ENCODE peak calls at places on chromosome 11, in nine cellular contexts. T, M, L, Q, R, X, J, G and U are unnamed samples.

GRCh38 chr11:8025123-8025522 is 38.0 kb downstream of the EIF3F start:
- DNase-seq in T (no peak), M (no peak), L (peak; percentile 15), Q (no peak), R (no peak), X (no peak), J (no peak), G (no peak), U (no peak)

GRCh38 chr11:117478126-117478856 is 150.6 kb downstream of the CEP164 start:
- DNase-seq in T (no peak), M (no peak), L (peak; percentile 28), Q (no peak), R (no peak), X (no peak), J (no peak), G (no peak), U (no peak)

GRCh38 chr11:65314501-65315203 is at the start of gene CDC42EP2:
- DNase-seq in T (peak; percentile 76), M (no peak), L (peak; percentile 92), Q (peak; percentile 86), R (peak; percentile 90), X (peak; percentile 87), J (peak; percentile 81), G (peak; percentile 95), U (peak; percentile 61)

GRCh38 chr11:96393753-96394348 is 4.0 kb downstream of the JRKL start:
- DNase-seq in T (peak; percentile 66), M (peak; percentile 32), L (no peak), Q (peak; percentile 24), R (no peak), X (peak; percentile 68), J (no peak), G (no peak), U (peak; percentile 13)

GRCh38 chr11:59753650-59754493 is 1.3 kb upstream of the STX3 start:
- DNase-seq in T (peak; percentile 73), M (peak; percentile 33), L (peak; percentile 95), Q (peak; percentile 69), R (peak; percentile 85), X (peak; percentile 88), J (peak; percentile 81), G (peak; percentile 91), U (peak; percentile 78)

GRCh38 chr11:95404370-95404769 is 173.4 kb upstream of the SESN3 start:
- DNase-seq in T (no peak), M (no peak), L (no peak), Q (no peak), R (no peak), X (no peak), J (no peak), G (no peak), U (no peak)

GRCh38 chr11:2808850-2809847 is 76.4 kb downstream of the CDKN1C start:
- DNase-seq in T (peak; percentile 14), M (no peak), L (no peak), Q (no peak), R (peak; percentile 10), X (no peak), J (peak; percentile 13), G (no peak), U (no peak)

GRCh38 chr11:29024386-29024785 is 916.2 kb downstream of the METTL15 start:
- DNase-seq in T (peak; percentile 11), M (no peak), L (no peak), Q (no peak), R (no peak), X (no peak), J (no peak), G (no peak), U (no peak)

GRCh38 chr11:57588038-57588710 is 9.3 kb upstream of the SERPING1 start:
- DNase-seq in T (no peak), M (no peak), L (no peak), Q (no peak), R (no peak), X (no peak), J (no peak), G (peak; percentile 16), U (peak; percentile 47)

GRCh38 chr11:46249103-46249942 is 28.1 kb upstream of the CREB3L1 start:
- DNase-seq in T (peak; percentile 77), M (no peak), L (no peak), Q (no peak), R (no peak), X (no peak), J (no peak), G (no peak), U (no peak)

GRCh38 chr11:46681814-46682213 is 18.6 kb downstream of the ARHGAP1 start:
- DNase-seq in T (no peak), M (no peak), L (no peak), Q (no peak), R (no peak), X (no peak), J (no peak), G (no peak), U (no peak)

GRCh38 chr11:2687782-2688191 is 12.0 kb downstream of the KCNQ1OT1 start:
- DNase-seq in T (no peak), M (no peak), L (no peak), Q (no peak), R (no peak), X (peak; percentile 49), J (no peak), G (peak; percentile 62), U (no peak)

GRCh38 chr11:269146-269890 is 8.9 kb upstream of the NLRP6 start:
- DNase-seq in T (peak; percentile 10), M (no peak), L (peak; percentile 23), Q (no peak), R (no peak), X (peak; percentile 18), J (no peak), G (peak; percentile 60), U (peak; percentile 96)

GRCh38 chr11:109526061-109526460 is 104.1 kb downstream of the C11orf87 start:
- DNase-seq in T (no peak), M (no peak), L (no peak), Q (no peak), R (no peak), X (no peak), J (no peak), G (no peak), U (no peak)

GRCh38 chr11:63999349-64000025 is 13.2 kb downstream of the OTUB1 start:
- DNase-seq in T (peak; percentile 70), M (no peak), L (peak; percentile 79), Q (peak; percentile 59), R (peak; percentile 54), X (peak; percentile 84), J (no peak), G (peak; percentile 77), U (no peak)
- H3K4me3 ChIP-seq in T (peak overlapping the region; percentile 2), M (no peak overlapping the region), L (peak overlapping the region; percentile 30), Q (peak overlapping the region; percentile 23), R (peak overlapping the region; percentile 53), X (peak overlapping the region; percentile 64), J (no peak overlapping the region), G (peak overlapping the region; percentile 5), U (no peak overlapping the region)

DNA sequence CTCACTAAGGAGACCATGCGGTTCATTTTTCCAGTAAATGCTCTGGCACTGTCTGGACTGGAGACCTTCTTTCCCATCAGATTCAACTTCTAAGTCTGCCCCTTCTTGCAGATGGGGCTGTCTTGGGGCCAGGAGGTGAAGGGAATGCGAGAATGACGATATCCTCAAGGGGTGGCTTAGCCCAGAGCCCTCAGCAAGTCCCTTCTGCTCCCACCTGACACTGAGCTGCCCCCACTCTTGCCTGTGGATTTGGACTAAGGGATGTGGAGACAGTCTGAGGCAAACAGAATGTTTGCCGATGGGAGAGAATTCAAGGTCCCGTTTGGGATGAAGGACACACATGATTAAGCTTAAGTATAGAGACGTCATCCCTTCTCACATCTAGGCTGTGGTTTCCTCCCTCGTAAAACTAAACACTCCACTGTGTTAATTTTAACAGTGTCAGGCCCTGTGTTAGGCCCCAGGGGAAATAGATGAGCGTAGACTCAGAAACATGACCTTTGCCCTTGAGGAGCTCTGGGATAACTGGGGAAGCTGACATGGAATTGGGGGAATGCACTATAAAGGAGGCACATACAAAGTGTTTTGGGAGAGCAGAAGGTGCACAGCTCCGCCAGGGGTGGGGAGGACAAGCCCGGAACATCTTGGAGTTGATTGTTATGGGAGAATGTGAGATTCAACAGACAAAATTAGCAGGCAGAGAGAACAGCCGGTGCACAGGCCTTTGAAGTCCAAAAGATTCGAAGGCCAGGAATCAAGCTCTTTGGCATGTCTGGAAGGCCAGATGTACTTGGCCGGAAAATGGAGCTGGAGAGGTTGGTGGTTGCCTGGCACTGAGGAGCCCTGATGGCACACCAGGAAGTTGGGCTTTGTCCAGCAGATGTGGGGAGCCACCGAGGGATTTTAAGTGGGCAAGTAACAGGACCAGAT is 71.6 kb downstream of the ST3GAL4 start:
- DNase-seq in T (no peak), M (no peak), L (no peak), Q (no peak), R (no peak), X (no peak), J (no peak), G (no peak), U (no peak)
- H3K4me3 ChIP-seq in T (no peak overlapping the region), M (no peak overlapping the region), L (no peak overlapping the region), Q (no peak overlapping the region), R (no peak overlapping the region), X (no peak overlapping the region), J (no peak overlapping the region), G (no peak overlapping the region), U (no peak overlapping the region)

DNA sequence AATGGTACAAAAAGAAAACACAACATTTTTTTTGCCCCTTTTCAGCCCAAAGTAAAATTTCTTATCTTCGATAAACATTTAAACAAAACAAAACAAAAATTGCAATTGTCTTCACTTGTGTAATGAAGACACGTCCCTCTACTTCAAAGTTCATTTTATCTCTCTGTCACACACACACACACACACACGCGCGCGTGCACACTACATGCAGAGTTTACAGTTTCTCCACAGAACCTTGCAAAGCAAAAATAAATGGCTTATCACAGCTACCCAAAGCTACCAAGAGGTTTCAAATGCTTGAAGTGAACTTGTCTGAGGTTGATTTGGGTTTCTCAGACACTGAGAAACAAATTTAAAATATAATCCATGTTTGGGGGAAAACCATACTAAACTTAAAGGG is 72.3 kb downstream of the ETS1 start:
- DNase-seq in T (peak; percentile 20), M (no peak), L (no peak), Q (no peak), R (no peak), X (no peak), J (no peak), G (no peak), U (no peak)
- H3K4me3 ChIP-seq in T (no peak overlapping the region), M (no peak overlapping the region), L (no peak overlapping the region), Q (no peak overlapping the region), R (peak overlapping the region; percentile 88), X (no peak overlapping the region), J (no peak overlapping the region), G (no peak overlapping the region), U (no peak overlapping the region)

GRCh38 chr11:35951659-35952058 is 7.8 kb downstream of the LDLRAD3 start:
- DNase-seq in T (peak; percentile 55), M (no peak), L (no peak), Q (no peak), R (no peak), X (no peak), J (no peak), G (no peak), U (no peak)

GRCh38 chr11:35947437-35947836 is 3.6 kb downstream of the LDLRAD3 start:
- DNase-seq in T (no peak), M (no peak), L (no peak), Q (no peak), R (no peak), X (no peak), J (no peak), G (no peak), U (no peak)

GRCh38 chr11:35946766-35947165 is 2.9 kb downstream of the LDLRAD3 start:
- DNase-seq in T (no peak), M (no peak), L (no peak), Q (no peak), R (no peak), X (no peak), J (no peak), G (no peak), U (no peak)

GRCh38 chr11:35950082-35950481 is 6.2 kb downstream of the LDLRAD3 start:
- DNase-seq in T (no peak), M (no peak), L (no peak), Q (no peak), R (no peak), X (no peak), J (no peak), G (no peak), U (no peak)

GRCh38 chr11:35949242-35949641 is 5.4 kb downstream of the LDLRAD3 start:
- DNase-seq in T (no peak), M (no peak), L (no peak), Q (no peak), R (no peak), X (peak; percentile 22), J (no peak), G (no peak), U (no peak)
- H3K4me3 ChIP-seq in T (no peak overlapping the region), M (no peak overlapping the region), L (no peak overlapping the region), Q (no peak overlapping the region), R (no peak overlapping the region), X (no peak overlapping the region), J (no peak overlapping the region), G (no peak overlapping the region), U (no peak overlapping the region)